ENCODE peak calls at places on chromosomes 5 and 9, in eight cellular contexts. M is breast epithelium, I is sigmoid colon, O is stomach, Q is H1, C is adrenal gland, D is heart left ventricle, Y is NB4. U is an unnamed sample.

GRCh38 chr5:157100140-157100679 is 8.6 kb downstream of the HAVCR2 start:
- DNase-seq in I (no peak), O (no peak), C (peak), D (no peak), M (no peak), Q (no peak), Y (peak), U (no peak)

GRCh38 chr9:81669011-81669739 is 20.2 kb downstream of the TLE1 start:
- DNase-seq in O (no peak), C (no peak), Y (no peak), I (no peak), Q (no peak), D (no peak), M (no peak), U (no peak)

GRCh38 chr5:160036243-160036642 is 27.3 kb downstream of the TTC1 start:
- DNase-seq in Q (no peak), I (no peak), D (peak), Y (no peak), C (no peak), O (no peak), M (no peak), U (no peak)

GRCh38 chr9:95061916-95062600 is 255.5 kb downstream of the FANCC start:
- DNase-seq in C (no peak), Y (no peak), D (no peak), Q (no peak), M (no peak), O (no peak), I (no peak), U (peak)

GRCh38 chr9:95494022-95494415 is 22.8 kb downstream of the PTCH1 start:
- DNase-seq in I (no peak), M (no peak), Y (peak), Q (no peak), O (no peak), D (no peak), C (no peak), U (no peak)

GRCh38 chr9:89444212-89444611 is 53.7 kb downstream of the SEMA4D start:
- DNase-seq in M (no peak), Q (no peak), Y (no peak), I (no peak), O (no peak), C (no peak), D (peak), U (no peak)

GRCh38 chr5:132749506-132749905 is 2.3 kb downstream of the CCNI2 start:
- DNase-seq in Y (no peak), O (no peak), Q (no peak), M (no peak), I (no peak), D (no peak), C (no peak), U (no peak)

GRCh38 chr9:79609468-79610018 is 37.8 kb downstream of the TLE4 start:
- DNase-seq in O (no peak), I (no peak), Y (no peak), M (no peak), Q (no peak), D (no peak), C (no peak), U (no peak)

GRCh38 chr5:69238760-69239251 is 4.1 kb downstream of the CDK7 start:
- DNase-seq in O (no peak), Q (no peak), I (no peak), Y (no peak), M (no peak), C (no peak), D (no peak), U (no peak)

GRCh38 chr9:4430492-4431261 is 59.6 kb upstream of the SLC1A1 start:
- DNase-seq in Y (peak), M (no peak), I (no peak), Q (no peak), D (no peak), O (no peak), C (no peak), U (no peak)

GRCh38 chr5:6788956-6789649 is 75.9 kb downstream of the TENT4A start:
- DNase-seq in O (no peak), Y (peak), C (no peak), D (no peak), M (no peak), I (no peak), Q (no peak), U (peak)

GRCh38 chr9:81575976-81576375 is 113.4 kb downstream of the TLE1 start:
- DNase-seq in Y (no peak), M (no peak), D (no peak), C (no peak), O (no peak), I (no peak), Q (no peak), U (no peak)

GRCh38 chr9:115157245-115157674 is 39.3 kb upstream of the TNC start:
- DNase-seq in C (peak), Q (no peak), I (peak), Y (no peak), O (no peak), M (no peak), D (no peak), U (no peak)

GRCh38 chr5:137072376-137073174 is 426.6 kb downstream of the SPOCK1 start:
- DNase-seq in D (no peak), Y (no peak), I (no peak), M (no peak), Q (no peak), C (peak), O (no peak), U (no peak)

GRCh38 chr5:9894571-9895304 is 264.6 kb upstream of the TAS2R1 start:
- DNase-seq in M (no peak), I (no peak), C (no peak), Q (no peak), O (no peak), D (no peak), Y (no peak), U (no peak)

GRCh38 chr9:17723656-17724055 is 144.8 kb downstream of the SH3GL2 start:
- DNase-seq in O (no peak), Q (no peak), I (no peak), M (no peak), Y (no peak), D (no peak), C (no peak), U (no peak)

DNA sequence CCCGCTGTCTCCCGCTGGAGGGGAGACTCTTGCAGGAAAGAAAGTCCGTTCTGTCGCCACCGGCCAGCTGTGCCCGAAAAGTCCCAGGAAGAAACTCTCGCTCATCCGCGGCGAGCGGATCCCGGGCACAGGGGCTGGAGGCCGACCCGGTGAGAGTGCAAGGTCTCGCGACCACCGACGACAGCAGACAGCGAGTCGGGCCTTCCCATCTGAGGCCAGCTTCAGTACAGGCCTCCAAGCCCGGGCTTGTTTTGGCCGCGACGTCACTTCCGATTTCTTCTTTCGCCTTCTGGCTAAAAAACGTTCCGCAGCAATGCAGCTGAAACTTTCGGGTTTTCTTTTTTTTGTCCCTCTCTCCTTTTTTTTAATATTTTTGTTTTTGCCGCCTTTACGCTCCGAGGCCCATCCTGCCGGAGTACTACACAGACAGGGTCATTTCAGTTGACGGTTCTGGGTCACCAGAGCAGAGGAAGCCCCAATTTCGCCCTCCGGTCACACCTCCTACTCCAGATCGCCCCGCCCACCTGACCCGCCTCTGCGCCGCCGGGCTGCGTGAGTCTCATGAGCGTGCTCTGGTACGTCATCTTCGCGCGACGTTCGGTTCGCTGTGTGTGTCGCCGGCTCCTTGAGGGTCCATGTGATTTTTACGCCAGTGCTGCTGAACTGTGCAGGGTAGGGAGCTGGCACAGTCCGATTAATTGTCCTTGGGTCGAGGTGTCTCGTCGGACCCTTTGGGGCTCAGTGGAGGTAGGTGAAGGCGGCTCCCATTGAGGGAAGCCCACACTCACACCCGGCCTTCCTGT is at the start of the genes ANKRA2 and UTP15:
- DNase-seq in C (peak), Q (peak), D (peak), M (peak), I (peak), Y (peak), O (peak), U (peak)
- TF ChIP-seq POLR2A in C (peak), Q (peak), D (peak), M (peak), I (no peak), Y (peak), O (no peak), U (peak)

DNA sequence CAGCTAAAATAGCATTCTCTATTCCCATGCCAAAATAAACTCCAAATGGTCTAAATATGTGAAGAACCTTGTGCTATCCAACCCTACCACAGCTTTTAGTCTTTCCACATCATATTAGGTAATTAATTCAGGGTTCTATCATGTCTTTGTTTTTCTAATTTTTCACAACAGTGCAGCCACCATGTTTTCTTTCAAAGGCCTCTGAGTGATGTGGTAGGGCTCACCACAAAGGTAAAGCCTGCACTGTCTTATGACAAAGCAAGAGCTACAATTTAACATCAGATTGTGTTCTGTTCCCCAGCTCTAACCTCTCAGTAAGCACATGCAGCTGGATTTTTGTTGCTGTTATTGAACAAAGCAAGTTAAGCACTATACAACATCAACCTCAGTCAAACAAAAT is 52.4 kb downstream of the MEF2C start:
- DNase-seq in I (no peak), Q (no peak), O (no peak), M (no peak), Y (no peak), D (no peak), C (no peak), U (no peak)
- TF ChIP-seq POLR2A in I (no peak), Q (no peak), O (no peak), M (no peak), Y (no peak), D (no peak), C (no peak), U (no peak)

GRCh38 chr9:87327567-87328125 is 170.0 kb upstream of the DAPK1 start:
- DNase-seq in Q (no peak), D (no peak), C (no peak), I (no peak), M (no peak), Y (no peak), O (no peak), U (no peak)

GRCh38 chr9:87323933-87324332 is 173.7 kb upstream of the DAPK1 start:
- DNase-seq in O (no peak), M (no peak), C (no peak), Y (no peak), Q (no peak), D (no peak), I (no peak), U (no peak)

GRCh38 chr9:87324613-87325194 is 173.0 kb upstream of the DAPK1 start:
- DNase-seq in M (no peak), I (no peak), Y (peak), D (no peak), O (no peak), Q (no peak), C (no peak), U (no peak)

GRCh38 chr9:87320485-87320884 is 177.2 kb upstream of the DAPK1 start:
- DNase-seq in Y (no peak), I (no peak), D (no peak), Q (no peak), O (no peak), M (no peak), C (no peak), U (no peak)

GRCh38 chr9:87322840-87323635 is 174.6 kb upstream of the DAPK1 start:
- DNase-seq in D (no peak), M (no peak), O (no peak), Y (no peak), C (no peak), Q (no peak), I (no peak), U (no peak)
- TF ChIP-seq POLR2A in D (no peak), M (no peak), O (no peak), Y (no peak), C (no peak), Q (no peak), I (no peak), U (no peak)

GRCh38 chr5:32233696-32234447 is 59.8 kb upstream of the GOLPH3 start:
- DNase-seq in Y (peak), Q (no peak), I (no peak), M (no peak), C (peak), D (no peak), O (peak), U (no peak)
- TF ChIP-seq POLR2A in Y (no peak), Q (no peak), I (no peak), M (no peak), C (peak), D (no peak), O (no peak), U (no peak)

DNA sequence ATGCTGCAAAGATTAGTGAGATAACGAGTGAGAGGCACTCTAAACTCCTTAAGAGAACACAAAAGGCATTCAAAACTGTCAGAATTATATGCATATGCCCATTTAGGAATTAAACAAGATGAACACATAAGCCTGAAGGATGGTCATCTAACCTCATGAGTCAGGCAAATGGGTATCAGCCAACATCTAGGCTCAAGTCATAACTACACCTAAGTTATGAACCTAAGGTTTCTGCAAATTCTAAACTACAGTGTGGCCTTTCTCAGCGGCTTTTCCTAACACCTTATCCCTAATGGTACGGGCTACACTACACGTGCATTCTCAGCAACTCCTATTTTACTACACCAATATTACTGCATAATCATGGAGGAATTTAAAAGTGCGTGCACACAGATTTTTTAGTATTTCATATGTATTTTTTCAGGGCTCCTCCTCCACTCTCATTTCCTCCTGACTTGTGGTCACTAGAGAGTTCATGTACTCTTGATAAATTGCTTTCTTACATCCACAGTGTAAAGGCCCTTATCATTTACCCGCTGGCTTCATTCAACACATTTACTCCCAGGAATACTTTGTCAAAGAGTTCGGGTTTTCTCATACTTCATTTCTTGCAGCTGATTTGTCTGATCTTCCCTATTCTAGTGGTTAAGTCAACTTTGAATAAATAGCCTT is 316.5 kb downstream of the BNC2 start:
- DNase-seq in O (no peak), Q (no peak), I (no peak), M (no peak), Y (no peak), C (no peak), D (no peak), U (no peak)
- TF ChIP-seq POLR2A in O (no peak), Q (no peak), I (no peak), M (no peak), Y (no peak), C (no peak), D (no peak), U (no peak)

DNA sequence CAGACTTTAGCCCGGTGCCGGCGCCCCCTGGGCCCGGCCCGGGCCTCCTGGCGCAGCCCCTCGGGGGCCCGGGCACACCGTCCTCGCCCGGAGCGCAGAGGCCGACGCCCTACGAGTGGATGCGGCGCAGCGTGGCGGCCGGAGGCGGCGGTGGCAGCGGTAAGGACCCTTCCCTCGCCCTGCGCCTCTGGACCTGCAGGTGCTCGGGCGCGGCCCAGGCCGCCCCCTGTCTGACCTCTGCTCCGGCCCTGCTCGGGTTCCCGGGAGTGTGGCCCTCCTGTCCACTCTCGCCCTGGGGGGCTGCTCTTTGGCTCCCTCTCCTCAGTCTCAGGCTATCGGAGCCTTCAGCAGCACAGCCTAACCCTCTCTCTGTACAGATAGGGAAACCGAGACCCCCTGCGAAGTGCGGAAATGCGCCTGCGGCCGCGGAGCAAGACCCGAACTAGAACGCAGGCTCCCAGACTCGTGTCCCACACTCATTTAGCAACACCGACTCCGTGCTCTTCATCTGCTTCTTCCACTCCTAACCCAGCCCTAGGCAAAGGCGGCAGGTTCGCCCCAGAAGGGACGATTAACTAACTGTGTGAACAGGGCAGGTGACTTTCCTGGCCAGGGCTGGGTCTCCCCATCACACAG is 703 bp downstream of the CDX1 start:
- DNase-seq in Y (no peak), M (no peak), D (no peak), C (no peak), I (no peak), O (no peak), Q (no peak), U (no peak)
- TF ChIP-seq POLR2A in Y (no peak), M (no peak), D (no peak), C (no peak), I (no peak), O (no peak), Q (no peak), U (no peak)

GRCh38 chr9:127896395-127897193 is 2.8 kb downstream of the ST6GALNAC6 start:
- DNase-seq in M (no peak), Q (no peak), Y (no peak), D (no peak), I (peak), O (no peak), C (no peak), U (no peak)

GRCh38 chr9:127898433-127899199 is 787 bp downstream of the ST6GALNAC6 start:
- DNase-seq in D (no peak), C (peak), Q (no peak), Y (no peak), M (no peak), I (peak), O (no peak), U (no peak)

GRCh38 chr9:127899200-127899943 is at the start of gene ST6GALNAC6:
- DNase-seq in M (no peak), Q (no peak), D (peak), C (peak), O (peak), Y (peak), I (peak), U (no peak)

GRCh38 chr9:127895811-127896210 is 3.6 kb downstream of the ST6GALNAC6 start:
- DNase-seq in D (no peak), C (no peak), O (no peak), M (no peak), Q (no peak), Y (no peak), I (no peak), U (no peak)

GRCh38 chr9:127897194-127897692 is 2.2 kb downstream of the ST6GALNAC6 start:
- DNase-seq in C (peak), D (peak), M (peak), I (peak), O (peak), Q (no peak), Y (peak), U (no peak)
- TF ChIP-seq POLR2A in C (peak), D (peak), M (no peak), I (no peak), O (no peak), Q (peak), Y (no peak), U (no peak)

DNA sequence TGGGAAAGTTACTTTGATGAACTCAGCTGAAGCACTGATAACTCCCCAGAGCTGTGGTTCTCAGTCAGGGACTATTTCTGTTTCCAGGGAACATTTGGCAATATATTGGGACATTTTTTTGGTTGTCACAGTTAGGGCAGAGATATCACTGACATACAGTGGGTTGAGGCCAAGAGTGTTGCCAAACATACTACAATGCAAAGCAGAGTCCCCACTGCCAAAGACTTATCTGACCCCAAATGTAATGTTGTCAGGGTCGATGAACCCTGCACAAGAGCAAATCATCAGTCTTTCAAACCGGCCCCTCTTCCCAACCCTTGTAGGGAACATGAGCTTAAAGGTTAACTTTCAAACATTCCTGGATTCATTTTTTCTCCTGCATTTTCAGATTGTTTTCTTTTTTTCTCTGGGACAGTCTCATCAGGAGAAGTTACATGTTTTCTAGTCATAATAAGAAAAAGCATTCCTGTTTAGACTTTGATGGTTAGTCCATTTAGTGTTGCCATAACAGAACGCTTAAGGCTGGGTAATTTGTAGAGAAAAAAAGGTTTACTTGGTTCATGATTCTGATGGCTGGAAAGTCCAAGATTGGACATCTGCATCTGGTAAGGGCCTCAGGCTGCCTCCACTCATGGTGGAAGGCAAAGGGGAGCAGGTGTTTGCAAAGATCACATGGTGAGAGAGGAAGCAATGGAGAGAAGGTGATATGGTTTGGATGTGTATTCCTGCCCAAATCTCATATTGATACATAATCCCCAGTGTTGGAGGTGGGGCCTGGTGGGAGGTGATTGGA is 18.8 kb upstream of the SUB1 start:
- DNase-seq in C (peak), I (no peak), Y (no peak), M (no peak), Q (no peak), D (no peak), O (no peak), U (no peak)
- TF ChIP-seq POLR2A in C (no peak), I (no peak), Y (no peak), M (no peak), Q (no peak), D (no peak), O (no peak), U (no peak)